ENCODE peak calls at places on chromosome 4, in six cellular contexts. V, G, X, M, O and K are unnamed samples.

GRCh38 chr4:126735294-126736132 is 897.2 kb upstream of the INTU start:
- DNase-seq in O (no peak), G (no peak), X (no peak), V (no peak), M (no peak), K (no peak)

GRCh38 chr4:98739718-98740117 is 81.3 kb upstream of the TSPAN5 start:
- DNase-seq in X (no peak), O (no peak), V (no peak), G (no peak), M (no peak), K (no peak)

GRCh38 chr4:8117278-8117682 is 41.3 kb downstream of the ABLIM2 start:
- DNase-seq in X (peak; percentile 27), V (peak; percentile 56), M (no peak), G (peak; percentile 84), O (peak; percentile 58), K (peak; percentile 92)

GRCh38 chr4:73964862-73965611 is 16.8 kb downstream of the PF4 start:
- DNase-seq in O (no peak), M (no peak), X (no peak), G (no peak), V (peak; percentile 37), K (peak; percentile 28)

GRCh38 chr4:85715996-85716737 is 241.2 kb downstream of the ARHGAP24 start:
- DNase-seq in X (no peak), M (no peak), G (no peak), O (no peak), V (no peak), K (no peak)

GRCh38 chr4:60250657-60251056 is 949.5 kb upstream of the ADGRL3 start:
- DNase-seq in V (no peak), M (no peak), G (no peak), O (no peak), X (no peak), K (no peak)

GRCh38 chr4:93825551-93826216 is 2.9 kb upstream of the ATOH1 start:
- DNase-seq in V (no peak), O (no peak), M (no peak), G (no peak), X (no peak), K (no peak)

GRCh38 chr4:88211473-88212252 is 53.2 kb upstream of the ABCG2 start:
- DNase-seq in V (peak; percentile 55), O (peak; percentile 70), X (no peak), G (no peak), M (peak; percentile 84), K (peak; percentile 57)

GRCh38 chr4:155666701-155667537 is at the start of gene GUCY1A1:
- DNase-seq in M (peak; percentile 45), X (peak; percentile 35), V (peak; percentile 36), G (peak; percentile 16), O (peak; percentile 1), K (peak; percentile 67)

GRCh38 chr4:18859468-18859867 is 837.9 kb upstream of the LCORL start:
- DNase-seq in X (no peak), G (no peak), M (no peak), V (no peak), O (no peak), K (no peak)

GRCh38 chr4:84681488-84682274 is 98.8 kb downstream of the CDS1 start:
- DNase-seq in G (no peak), M (peak; percentile 75), O (no peak), V (peak; percentile 78), X (no peak), K (no peak)

GRCh38 chr4:118682928-118683327 is 2.3 kb upstream of the METTL14 start:
- DNase-seq in V (peak; percentile 71), G (no peak), X (no peak), O (no peak), M (peak; percentile 70), K (no peak)

GRCh38 chr4:30744386-30744785 is 24.2 kb downstream of the PCDH7 start:
- DNase-seq in O (no peak), X (no peak), G (no peak), M (peak; percentile 42), V (no peak), K (no peak)

GRCh38 chr4:121140712-121141111 is 23.4 kb downstream of the TNIP3 start:
- DNase-seq in G (no peak), V (peak; percentile 94), M (peak; percentile 53), X (no peak), O (no peak), K (no peak)

GRCh38 chr4:121370729-121371325 is 10.0 kb downstream of the QRFPR start:
- DNase-seq in X (no peak), O (peak; percentile 70), M (peak; percentile 80), G (no peak), V (peak; percentile 61), K (peak; percentile 44)

GRCh38 chr4:154073107-154073817 is 284.4 kb upstream of the SFRP2 start:
- DNase-seq in X (no peak), V (peak; percentile 92), G (no peak), M (peak; percentile 65), O (no peak), K (no peak)

GRCh38 chr4:182193261-182193660 is 49.9 kb upstream of the TENM3 start:
- DNase-seq in V (no peak), O (no peak), G (no peak), M (no peak), X (no peak), K (no peak)

DNA sequence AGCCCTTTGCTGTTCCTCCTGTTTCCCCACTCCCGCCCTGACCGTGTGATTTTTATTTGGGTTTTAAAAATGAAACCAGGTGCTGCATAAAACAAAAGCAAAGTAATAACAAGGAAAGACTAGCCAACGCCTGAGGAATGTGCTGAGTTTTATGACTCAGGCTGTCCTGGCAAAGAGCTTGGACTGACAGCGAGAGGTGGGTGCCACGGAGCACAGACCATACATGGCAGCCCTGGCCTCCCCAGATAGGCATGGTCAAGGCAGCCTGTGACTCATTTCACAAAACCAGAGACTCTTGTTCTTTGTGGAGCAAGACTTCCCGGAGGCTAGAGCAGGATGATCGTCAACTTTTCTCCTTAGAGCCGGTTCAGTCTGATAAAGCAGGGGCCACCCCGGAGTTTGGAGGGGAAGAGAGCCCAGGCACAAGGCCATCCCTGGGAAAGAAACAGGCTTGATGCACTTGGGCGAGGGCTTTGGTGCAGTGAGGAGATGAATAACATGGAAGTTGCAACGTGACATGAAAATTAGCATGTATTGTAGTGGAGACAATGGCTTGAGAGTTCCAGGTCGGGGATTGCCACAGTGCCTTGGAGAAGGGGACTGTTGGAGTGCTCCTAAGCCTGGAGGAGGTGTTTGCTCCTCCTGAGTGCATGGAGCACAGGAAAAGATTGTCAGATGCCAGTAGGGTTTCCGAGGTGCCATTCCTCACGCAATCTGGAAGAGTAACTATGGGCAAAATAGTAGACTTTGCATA is 54.8 kb downstream of the C4orf51 start:
- DNase-seq in X (peak; percentile 79), V (peak; percentile 99), G (peak; percentile 79), M (peak; percentile 96), O (peak; percentile 91), K (peak; percentile 86)
- H3K4me3 ChIP-seq in X (peak overlapping the region; percentile 1), V (peak overlapping the region; percentile 76), G (peak overlapping the region; percentile 15), M (peak overlapping the region; percentile 70), O (peak overlapping the region; percentile 21), K (no peak overlapping the region)

GRCh38 chr4:56790566-56791175 is 30.8 kb downstream of the SPINK2 start:
- DNase-seq in V (no peak), G (no peak), X (no peak), O (no peak), M (peak; percentile 64), K (no peak)
- H3K4me3 ChIP-seq in V (no peak overlapping the region), G (no peak overlapping the region), X (no peak overlapping the region), O (no peak overlapping the region), M (no peak overlapping the region), K (no peak overlapping the region)

GRCh38 chr4:83011779-83012630 is 1.4 kb upstream of the LIN54 start:
- DNase-seq in M (peak; percentile 74), O (peak; percentile 36), V (peak; percentile 70), X (peak; percentile 29), G (peak; percentile 38), K (peak; percentile 51)

GRCh38 chr4:83012631-83013419 is 2.2 kb upstream of the LIN54 start:
- DNase-seq in X (peak; percentile 98), G (peak; percentile 97), V (peak; percentile 99), M (peak; percentile 99), O (peak; percentile 97), K (peak; percentile 96)

GRCh38 chr4:83010522-83011318 is at the start of gene LIN54:
- DNase-seq in G (peak; percentile 86), O (peak; percentile 89), M (peak; percentile 89), V (peak; percentile 87), X (peak; percentile 70), K (peak; percentile 76)

GRCh38 chr4:83013420-83013867 is 2.8 kb upstream of the LIN54 start:
- DNase-seq in V (no peak), G (no peak), M (no peak), X (no peak), O (no peak), K (no peak)

DNA sequence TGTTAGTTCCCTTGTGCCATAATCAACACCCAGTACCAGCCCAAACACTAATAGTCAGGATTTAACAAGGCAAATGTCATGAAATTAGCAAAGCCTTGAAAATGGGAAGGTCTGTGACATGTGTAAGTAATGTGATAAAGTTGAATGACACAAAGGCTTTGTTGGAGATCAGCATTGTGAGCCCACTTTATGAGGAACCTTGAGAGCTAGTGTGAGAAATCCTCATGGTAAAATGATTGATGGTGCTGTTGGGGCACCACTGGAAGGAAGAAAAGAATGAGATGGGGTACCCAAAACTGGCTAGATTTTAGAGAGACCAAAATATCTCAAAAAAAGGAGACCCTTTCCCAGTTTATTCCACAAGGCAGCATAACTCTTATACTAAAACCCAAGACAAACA is 3.3 kb upstream of the LIN54 start:
- DNase-seq in G (no peak), M (no peak), V (no peak), O (no peak), X (no peak), K (no peak)
- H3K4me3 ChIP-seq in G (peak overlapping the region; percentile 87), M (peak overlapping the region; percentile 89), V (peak overlapping the region; percentile 88), O (peak overlapping the region; percentile 78), X (no peak overlapping the region), K (no peak overlapping the region)

GRCh38 chr4:39626261-39626660 is 12.4 kb downstream of the SMIM14 start:
- DNase-seq in G (no peak), O (no peak), V (no peak), X (no peak), M (no peak), K (no peak)
- H3K4me3 ChIP-seq in G (no peak overlapping the region), O (no peak overlapping the region), V (no peak overlapping the region), X (no peak overlapping the region), M (no peak overlapping the region), K (no peak overlapping the region)